ENCODE peak calls at places on chromosomes 3 and 15, in nine cellular contexts. One of them, this sample, is unnamed.

GRCh38 chr3:44000586-44000985 is 241.1 kb upstream of the TOPAZ1 start:
- DNase-seq in thoracic aorta: no peak
- DNase-seq in GM06990: no peak
- DNase-seq in fibroblast of the aortic adventitia: peak
- DNase-seq in stomach: no peak
- DNase-seq in A549: peak
- DNase-seq in adrenal gland: no peak
- DNase-seq in lower leg skin: no peak
- DNase-seq in brain microvascular endothelial cell: no peak
- DNase-seq in this sample: no peak

GRCh38 chr15:29103825-29104565 is 165.6 kb downstream of the NSMCE3 start:
- DNase-seq in thoracic aorta: no peak
- DNase-seq in GM06990: peak
- DNase-seq in fibroblast of the aortic adventitia: peak
- DNase-seq in stomach: peak
- DNase-seq in A549: peak
- DNase-seq in adrenal gland: peak
- DNase-seq in lower leg skin: no peak
- DNase-seq in brain microvascular endothelial cell: peak
- DNase-seq in this sample: peak

GRCh38 chr3:46484911-46485696 is 12.7 kb upstream of the RTP3 start:
- DNase-seq in thoracic aorta: no peak
- DNase-seq in GM06990: no peak
- DNase-seq in fibroblast of the aortic adventitia: no peak
- DNase-seq in stomach: peak
- DNase-seq in A549: no peak
- DNase-seq in adrenal gland: no peak
- DNase-seq in lower leg skin: no peak
- DNase-seq in brain microvascular endothelial cell: no peak
- DNase-seq in this sample: no peak

GRCh38 chr3:144286235-144286910 is 314.8 kb downstream of the DIPK2A start:
- DNase-seq in thoracic aorta: no peak
- DNase-seq in GM06990: no peak
- DNase-seq in fibroblast of the aortic adventitia: no peak
- DNase-seq in stomach: no peak
- DNase-seq in A549: no peak
- DNase-seq in adrenal gland: no peak
- DNase-seq in lower leg skin: no peak
- DNase-seq in brain microvascular endothelial cell: no peak
- DNase-seq in this sample: no peak

GRCh38 chr3:65607101-65607500 is 431.6 kb downstream of the MAGI1 start:
- DNase-seq in thoracic aorta: no peak
- DNase-seq in GM06990: no peak
- DNase-seq in fibroblast of the aortic adventitia: no peak
- DNase-seq in stomach: no peak
- DNase-seq in A549: no peak
- DNase-seq in adrenal gland: no peak
- DNase-seq in lower leg skin: no peak
- DNase-seq in brain microvascular endothelial cell: no peak
- DNase-seq in this sample: no peak

GRCh38 chr3:14730703-14731102 is 55.8 kb downstream of the C3orf20 start:
- DNase-seq in thoracic aorta: no peak
- DNase-seq in GM06990: no peak
- DNase-seq in fibroblast of the aortic adventitia: no peak
- DNase-seq in stomach: no peak
- DNase-seq in A549: peak
- DNase-seq in adrenal gland: no peak
- DNase-seq in lower leg skin: no peak
- DNase-seq in brain microvascular endothelial cell: no peak
- DNase-seq in this sample: no peak

GRCh38 chr15:67543348-67543718 is 830 bp downstream of the MAP2K5 start:
- DNase-seq in thoracic aorta: no peak
- DNase-seq in GM06990: no peak
- DNase-seq in fibroblast of the aortic adventitia: no peak
- DNase-seq in stomach: no peak
- DNase-seq in A549: peak
- DNase-seq in adrenal gland: peak
- DNase-seq in lower leg skin: no peak
- DNase-seq in brain microvascular endothelial cell: no peak
- DNase-seq in this sample: no peak

GRCh38 chr15:68819451-68820204 is 1.1 kb downstream of the ANP32A start:
- DNase-seq in thoracic aorta: no peak
- DNase-seq in GM06990: peak
- DNase-seq in fibroblast of the aortic adventitia: peak
- DNase-seq in stomach: peak
- DNase-seq in A549: peak
- DNase-seq in adrenal gland: peak
- DNase-seq in lower leg skin: peak
- DNase-seq in brain microvascular endothelial cell: peak
- DNase-seq in this sample: no peak

GRCh38 chr3:126490619-126491018 is 14.9 kb upstream of the ZXDC start:
- DNase-seq in thoracic aorta: no peak
- DNase-seq in GM06990: no peak
- DNase-seq in fibroblast of the aortic adventitia: no peak
- DNase-seq in stomach: no peak
- DNase-seq in A549: no peak
- DNase-seq in adrenal gland: no peak
- DNase-seq in lower leg skin: no peak
- DNase-seq in brain microvascular endothelial cell: no peak
- DNase-seq in this sample: no peak

GRCh38 chr3:39121626-39122025 is 14.1 kb downstream of the TTC21A start:
- DNase-seq in thoracic aorta: no peak
- DNase-seq in GM06990: no peak
- DNase-seq in fibroblast of the aortic adventitia: no peak
- DNase-seq in stomach: no peak
- DNase-seq in A549: no peak
- DNase-seq in adrenal gland: no peak
- DNase-seq in lower leg skin: no peak
- DNase-seq in brain microvascular endothelial cell: no peak
- DNase-seq in this sample: no peak

GRCh38 chr15:58115692-58116091 is 22.5 kb upstream of the AQP9 start:
- DNase-seq in thoracic aorta: no peak
- DNase-seq in GM06990: no peak
- DNase-seq in fibroblast of the aortic adventitia: peak
- DNase-seq in stomach: no peak
- DNase-seq in A549: peak
- DNase-seq in adrenal gland: no peak
- DNase-seq in lower leg skin: no peak
- DNase-seq in brain microvascular endothelial cell: no peak
- DNase-seq in this sample: no peak

GRCh38 chr15:52642386-52643361 is 36.5 kb downstream of the ATOSA start:
- DNase-seq in thoracic aorta: no peak
- DNase-seq in GM06990: no peak
- DNase-seq in fibroblast of the aortic adventitia: peak
- DNase-seq in stomach: no peak
- DNase-seq in A549: no peak
- DNase-seq in adrenal gland: no peak
- DNase-seq in lower leg skin: no peak
- DNase-seq in brain microvascular endothelial cell: peak
- DNase-seq in this sample: no peak

GRCh38 chr15:74793135-74794028 is 11.5 kb downstream of the CSK start:
- DNase-seq in thoracic aorta: no peak
- DNase-seq in GM06990: no peak
- DNase-seq in fibroblast of the aortic adventitia: no peak
- DNase-seq in stomach: no peak
- DNase-seq in A549: no peak
- DNase-seq in adrenal gland: no peak
- DNase-seq in lower leg skin: no peak
- DNase-seq in brain microvascular endothelial cell: peak
- DNase-seq in this sample: peak

GRCh38 chr15:84671211-84671610 is 13.2 kb upstream of the NMB start:
- DNase-seq in thoracic aorta: no peak
- DNase-seq in GM06990: no peak
- DNase-seq in fibroblast of the aortic adventitia: peak
- DNase-seq in stomach: no peak
- DNase-seq in A549: no peak
- DNase-seq in adrenal gland: no peak
- DNase-seq in lower leg skin: no peak
- DNase-seq in brain microvascular endothelial cell: peak
- DNase-seq in this sample: no peak

GRCh38 chr3:120095226-120096165 is 1.2 kb upstream of the GSK3B start:
- DNase-seq in thoracic aorta: peak
- DNase-seq in GM06990: peak
- DNase-seq in fibroblast of the aortic adventitia: peak
- DNase-seq in stomach: peak
- DNase-seq in A549: peak
- DNase-seq in adrenal gland: peak
- DNase-seq in lower leg skin: peak
- DNase-seq in brain microvascular endothelial cell: peak
- DNase-seq in this sample: peak

GRCh38 chr3:86794336-86795065 is 196.4 kb downstream of the VGLL3 start:
- DNase-seq in thoracic aorta: no peak
- DNase-seq in GM06990: no peak
- DNase-seq in fibroblast of the aortic adventitia: peak
- DNase-seq in stomach: no peak
- DNase-seq in A549: no peak
- DNase-seq in adrenal gland: no peak
- DNase-seq in lower leg skin: no peak
- DNase-seq in brain microvascular endothelial cell: peak
- DNase-seq in this sample: no peak
- H3K4me3 ChIP-seq in thoracic aorta: peak
- H3K4me3 ChIP-seq in GM06990: no peak
- H3K4me3 ChIP-seq in fibroblast of the aortic adventitia: peak
- H3K4me3 ChIP-seq in stomach: no peak
- H3K4me3 ChIP-seq in A549: no peak
- H3K4me3 ChIP-seq in adrenal gland: no peak
- H3K4me3 ChIP-seq in lower leg skin: no peak
- H3K4me3 ChIP-seq in brain microvascular endothelial cell: no peak
- H3K4me3 ChIP-seq in this sample: no peak

GRCh38 chr3:171168551-171168950 is 142.0 kb upstream of the SLC2A2 start:
- DNase-seq in thoracic aorta: no peak
- DNase-seq in GM06990: no peak
- DNase-seq in fibroblast of the aortic adventitia: no peak
- DNase-seq in stomach: no peak
- DNase-seq in A549: no peak
- DNase-seq in adrenal gland: no peak
- DNase-seq in lower leg skin: no peak
- DNase-seq in brain microvascular endothelial cell: no peak
- DNase-seq in this sample: no peak

GRCh38 chr3:171165986-171166385 is 139.5 kb upstream of the SLC2A2 start:
- DNase-seq in thoracic aorta: no peak
- DNase-seq in GM06990: peak
- DNase-seq in fibroblast of the aortic adventitia: no peak
- DNase-seq in stomach: no peak
- DNase-seq in A549: no peak
- DNase-seq in adrenal gland: no peak
- DNase-seq in lower leg skin: no peak
- DNase-seq in brain microvascular endothelial cell: no peak
- DNase-seq in this sample: no peak

GRCh38 chr3:171169866-171170265 is 143.3 kb upstream of the SLC2A2 start:
- DNase-seq in thoracic aorta: no peak
- DNase-seq in GM06990: no peak
- DNase-seq in fibroblast of the aortic adventitia: no peak
- DNase-seq in stomach: no peak
- DNase-seq in A549: no peak
- DNase-seq in adrenal gland: no peak
- DNase-seq in lower leg skin: no peak
- DNase-seq in brain microvascular endothelial cell: no peak
- DNase-seq in this sample: no peak

GRCh38 chr3:171169443-171169842 is 142.9 kb upstream of the SLC2A2 start:
- DNase-seq in thoracic aorta: no peak
- DNase-seq in GM06990: no peak
- DNase-seq in fibroblast of the aortic adventitia: no peak
- DNase-seq in stomach: no peak
- DNase-seq in A549: no peak
- DNase-seq in adrenal gland: no peak
- DNase-seq in lower leg skin: no peak
- DNase-seq in brain microvascular endothelial cell: no peak
- DNase-seq in this sample: no peak

GRCh38 chr3:171168086-171168485 is 141.6 kb upstream of the SLC2A2 start:
- DNase-seq in thoracic aorta: no peak
- DNase-seq in GM06990: no peak
- DNase-seq in fibroblast of the aortic adventitia: peak
- DNase-seq in stomach: no peak
- DNase-seq in A549: peak
- DNase-seq in adrenal gland: peak
- DNase-seq in lower leg skin: no peak
- DNase-seq in brain microvascular endothelial cell: peak
- DNase-seq in this sample: no peak
- TF ChIP-seq CTCF in thoracic aorta: no peak
- TF ChIP-seq CTCF in GM06990: no peak
- TF ChIP-seq CTCF in fibroblast of the aortic adventitia: peak
- TF ChIP-seq CTCF in stomach: no peak
- TF ChIP-seq CTCF in A549: peak
- TF ChIP-seq CTCF in adrenal gland: peak
- TF ChIP-seq CTCF in lower leg skin: no peak
- TF ChIP-seq CTCF in brain microvascular endothelial cell: peak
- TF ChIP-seq CTCF in this sample: no peak

GRCh38 chr15:63194291-63194681 is 4.9 kb downstream of the RAB8B start:
- DNase-seq in thoracic aorta: no peak
- DNase-seq in GM06990: no peak
- DNase-seq in fibroblast of the aortic adventitia: no peak
- DNase-seq in stomach: no peak
- DNase-seq in A549: no peak
- DNase-seq in adrenal gland: no peak
- DNase-seq in lower leg skin: no peak
- DNase-seq in brain microvascular endothelial cell: no peak
- DNase-seq in this sample: no peak

GRCh38 chr15:63192604-63193206 is 3.3 kb downstream of the RAB8B start:
- DNase-seq in thoracic aorta: no peak
- DNase-seq in GM06990: peak
- DNase-seq in fibroblast of the aortic adventitia: no peak
- DNase-seq in stomach: no peak
- DNase-seq in A549: no peak
- DNase-seq in adrenal gland: no peak
- DNase-seq in lower leg skin: no peak
- DNase-seq in brain microvascular endothelial cell: no peak
- DNase-seq in this sample: no peak

GRCh38 chr15:63190993-63191392 is 1.6 kb downstream of the RAB8B start:
- DNase-seq in thoracic aorta: no peak
- DNase-seq in GM06990: no peak
- DNase-seq in fibroblast of the aortic adventitia: peak
- DNase-seq in stomach: no peak
- DNase-seq in A549: no peak
- DNase-seq in adrenal gland: no peak
- DNase-seq in lower leg skin: no peak
- DNase-seq in brain microvascular endothelial cell: no peak
- DNase-seq in this sample: no peak

GRCh38 chr15:63189955-63190691 is 717 bp downstream of the RAB8B start:
- DNase-seq in thoracic aorta: no peak
- DNase-seq in GM06990: no peak
- DNase-seq in fibroblast of the aortic adventitia: peak
- DNase-seq in stomach: no peak
- DNase-seq in A549: no peak
- DNase-seq in adrenal gland: no peak
- DNase-seq in lower leg skin: no peak
- DNase-seq in brain microvascular endothelial cell: no peak
- DNase-seq in this sample: no peak

GRCh38 chr15:63191895-63192603 is 2.6 kb downstream of the RAB8B start:
- DNase-seq in thoracic aorta: no peak
- DNase-seq in GM06990: peak
- DNase-seq in fibroblast of the aortic adventitia: no peak
- DNase-seq in stomach: no peak
- DNase-seq in A549: no peak
- DNase-seq in adrenal gland: no peak
- DNase-seq in lower leg skin: no peak
- DNase-seq in brain microvascular endothelial cell: no peak
- DNase-seq in this sample: peak
- H3K4me3 ChIP-seq in thoracic aorta: no peak
- H3K4me3 ChIP-seq in GM06990: peak
- H3K4me3 ChIP-seq in fibroblast of the aortic adventitia: no peak
- H3K4me3 ChIP-seq in stomach: no peak
- H3K4me3 ChIP-seq in A549: no peak
- H3K4me3 ChIP-seq in adrenal gland: no peak
- H3K4me3 ChIP-seq in lower leg skin: no peak
- H3K4me3 ChIP-seq in brain microvascular endothelial cell: no peak
- H3K4me3 ChIP-seq in this sample: peak

GRCh38 chr3:71380096-71380495 is 203.4 kb downstream of the FOXP1 start:
- DNase-seq in thoracic aorta: peak
- DNase-seq in GM06990: no peak
- DNase-seq in fibroblast of the aortic adventitia: peak
- DNase-seq in stomach: no peak
- DNase-seq in A549: peak
- DNase-seq in adrenal gland: no peak
- DNase-seq in lower leg skin: no peak
- DNase-seq in brain microvascular endothelial cell: no peak
- DNase-seq in this sample: no peak
- TF ChIP-seq CTCF in thoracic aorta: peak
- TF ChIP-seq CTCF in GM06990: peak
- TF ChIP-seq CTCF in fibroblast of the aortic adventitia: no peak
- TF ChIP-seq CTCF in stomach: no peak
- TF ChIP-seq CTCF in A549: no peak
- TF ChIP-seq CTCF in adrenal gland: no peak
- TF ChIP-seq CTCF in lower leg skin: no peak
- TF ChIP-seq CTCF in brain microvascular endothelial cell: peak
- TF ChIP-seq CTCF in this sample: no peak

This sample was measured in CD8-positive, alpha-beta T cell.